ENCODE peak calls at places on chromosomes 16 and 17, in nine cellular contexts. G, O, T, N, E, W, P, A and M are unnamed samples.

GRCh38 chr16:29986231-29986630 is 9.2 kb downstream of the HIRIP3 start:
- DNase-seq in G (no peak), O (no peak), T (no peak), N (no peak), E (no peak), W (no peak), P (no peak), A (no peak), M (no peak)

GRCh38 chr17:39810939-39811728 is 53.0 kb downstream of the IKZF3 start:
- DNase-seq in G (no peak), O (no peak), T (no peak), N (no peak), E (no peak), W (no peak), P (no peak), A (no peak), M (no peak)

GRCh38 chr16:74748710-74749073 is 25.9 kb downstream of the FA2H start:
- DNase-seq in G (no peak), O (peak; percentile 75), T (no peak), N (no peak), E (no peak), W (no peak), P (no peak), A (no peak), M (peak; percentile 87)

GRCh38 chr16:57998484-57998883 is 2.0 kb downstream of the ZNF319 start:
- DNase-seq in G (peak; percentile 65), O (no peak), T (peak; percentile 17), N (no peak), E (no peak), W (no peak), P (peak; percentile 35), A (peak; percentile 49), M (no peak)

GRCh38 chr17:67246648-67247415 is 1.8 kb upstream of the HELZ start:
- DNase-seq in G (peak; percentile 90), O (peak; percentile 12), T (no peak), N (no peak), E (peak; percentile 91), W (no peak), P (no peak), A (no peak), M (no peak)

GRCh38 chr16:87426423-87427215 is 34.5 kb downstream of the MAP1LC3B start:
- DNase-seq in G (no peak), O (no peak), T (no peak), N (no peak), E (no peak), W (no peak), P (no peak), A (no peak), M (no peak)

GRCh38 chr17:10115536-10115932 is 82.9 kb downstream of the GAS7 start:
- DNase-seq in G (no peak), O (no peak), T (no peak), N (no peak), E (no peak), W (no peak), P (no peak), A (no peak), M (no peak)

GRCh38 chr17:42675984-42676423 is 790 bp downstream of the PLEKHH3 start:
- DNase-seq in G (peak; percentile 74), O (peak; percentile 24), T (no peak), N (no peak), E (no peak), W (peak; percentile 68), P (no peak), A (no peak), M (no peak)

GRCh38 chr16:672371-672770 is 3.1 kb upstream of the RHBDL1 start:
- DNase-seq in G (no peak), O (no peak), T (no peak), N (no peak), E (no peak), W (no peak), P (no peak), A (no peak), M (no peak)

GRCh38 chr16:69761983-69762842 is at the start of gene WWP2:
- DNase-seq in G (peak; percentile 75), O (peak; percentile 76), T (peak; percentile 60), N (peak; percentile 59), E (peak; percentile 49), W (peak; percentile 80), P (peak; percentile 62), A (peak; percentile 68), M (peak; percentile 78)

GRCh38 chr17:52178013-52178412 is 19.5 kb upstream of the CA10 start:
- DNase-seq in G (no peak), O (no peak), T (no peak), N (no peak), E (no peak), W (no peak), P (no peak), A (no peak), M (no peak)